ENCODE peak calls at places on chromosomes 5 and 9, in eight cellular contexts. One of them, this sample, is unnamed.

GRCh38 chr5:180095545-180095944 is 24.0 kb upstream of the RNF130 start:
- DNase-seq in transverse colon: no peak
- DNase-seq in lower lobe of right lung: no peak
- DNase-seq in astrocyte: no peak
- DNase-seq in A549: no peak
- DNase-seq in IMR-90: no peak
- DNase-seq in HepG2: no peak
- DNase-seq in dorsolateral prefrontal cortex: no peak
- DNase-seq in this sample: no peak

GRCh38 chr5:78628260-78629024 is 20.1 kb downstream of the LHFPL2 start:
- DNase-seq in A549: no peak
- DNase-seq in IMR-90: no peak
- DNase-seq in transverse colon: no peak
- DNase-seq in HepG2: no peak
- DNase-seq in lower lobe of right lung: no peak
- DNase-seq in astrocyte: peak; percentile 70
- DNase-seq in dorsolateral prefrontal cortex: no peak
- DNase-seq in this sample: no peak

GRCh38 chr5:112711436-112711835 is 26.2 kb upstream of the APC start:
- DNase-seq in IMR-90: no peak
- DNase-seq in HepG2: no peak
- DNase-seq in dorsolateral prefrontal cortex: no peak
- DNase-seq in A549: no peak
- DNase-seq in transverse colon: no peak
- DNase-seq in astrocyte: no peak
- DNase-seq in lower lobe of right lung: no peak
- DNase-seq in this sample: no peak

GRCh38 chr5:67983251-67983941 is 232.2 kb upstream of the PIK3R1 start:
- DNase-seq in IMR-90: peak; percentile 72
- DNase-seq in transverse colon: no peak
- DNase-seq in lower lobe of right lung: no peak
- DNase-seq in A549: no peak
- DNase-seq in HepG2: no peak
- DNase-seq in dorsolateral prefrontal cortex: no peak
- DNase-seq in astrocyte: peak; percentile 88
- DNase-seq in this sample: no peak

GRCh38 chr9:129567842-129568559 is 52.9 kb downstream of the C9orf50 start:
- DNase-seq in IMR-90: peak; percentile 70
- DNase-seq in A549: peak; percentile 92
- DNase-seq in HepG2: peak; percentile 75
- DNase-seq in transverse colon: no peak
- DNase-seq in lower lobe of right lung: no peak
- DNase-seq in dorsolateral prefrontal cortex: peak; percentile 65
- DNase-seq in astrocyte: peak; percentile 60
- DNase-seq in this sample: peak; percentile 76

GRCh38 chr5:148179234-148179824 is 11.0 kb downstream of the SPINK14 start:
- DNase-seq in dorsolateral prefrontal cortex: no peak
- DNase-seq in astrocyte: peak; percentile 48
- DNase-seq in transverse colon: no peak
- DNase-seq in IMR-90: peak; percentile 63
- DNase-seq in lower lobe of right lung: no peak
- DNase-seq in HepG2: peak; percentile 64
- DNase-seq in A549: peak; percentile 71
- DNase-seq in this sample: no peak

GRCh38 chr9:114958021-114958846 is 27.8 kb upstream of the TNFSF8 start:
- DNase-seq in IMR-90: no peak
- DNase-seq in transverse colon: peak; percentile 17
- DNase-seq in dorsolateral prefrontal cortex: no peak
- DNase-seq in lower lobe of right lung: peak; percentile 74
- DNase-seq in astrocyte: no peak
- DNase-seq in A549: no peak
- DNase-seq in HepG2: no peak
- DNase-seq in this sample: peak; percentile 74

GRCh38 chr9:88322906-88323566 is 65.2 kb upstream of the SPIN1 start:
- DNase-seq in IMR-90: peak; percentile 29
- DNase-seq in HepG2: no peak
- DNase-seq in lower lobe of right lung: no peak
- DNase-seq in A549: no peak
- DNase-seq in dorsolateral prefrontal cortex: no peak
- DNase-seq in transverse colon: peak; percentile 26
- DNase-seq in astrocyte: peak; percentile 79
- DNase-seq in this sample: no peak

GRCh38 chr5:14108170-14108996 is 34.8 kb upstream of the TRIO start:
- DNase-seq in HepG2: peak; percentile 54
- DNase-seq in astrocyte: peak; percentile 69
- DNase-seq in IMR-90: peak; percentile 91
- DNase-seq in lower lobe of right lung: peak; percentile 59
- DNase-seq in dorsolateral prefrontal cortex: peak; percentile 43
- DNase-seq in transverse colon: peak; percentile 72
- DNase-seq in A549: peak; percentile 85
- DNase-seq in this sample: no peak

GRCh38 chr5:137401946-137402345 is 97.2 kb downstream of the SPOCK1 start:
- DNase-seq in transverse colon: no peak
- DNase-seq in lower lobe of right lung: no peak
- DNase-seq in HepG2: no peak
- DNase-seq in A549: no peak
- DNase-seq in astrocyte: no peak
- DNase-seq in dorsolateral prefrontal cortex: no peak
- DNase-seq in IMR-90: no peak
- DNase-seq in this sample: no peak

GRCh38 chr5:120151181-120151580 is 312.9 kb upstream of the PRR16 start:
- DNase-seq in dorsolateral prefrontal cortex: no peak
- DNase-seq in IMR-90: peak; percentile 8
- DNase-seq in HepG2: no peak
- DNase-seq in transverse colon: no peak
- DNase-seq in lower lobe of right lung: no peak
- DNase-seq in astrocyte: no peak
- DNase-seq in A549: no peak
- DNase-seq in this sample: no peak

GRCh38 chr9:68969538-68969937 is 44.4 kb downstream of the PRKACG start:
- DNase-seq in transverse colon: peak; percentile 36
- DNase-seq in astrocyte: no peak
- DNase-seq in HepG2: peak; percentile 88
- DNase-seq in IMR-90: no peak
- DNase-seq in lower lobe of right lung: no peak
- DNase-seq in A549: no peak
- DNase-seq in dorsolateral prefrontal cortex: no peak
- DNase-seq in this sample: no peak

GRCh38 chr9:124386201-124386600 is 29.0 kb downstream of the PSMB7 start:
- DNase-seq in astrocyte: no peak
- DNase-seq in lower lobe of right lung: no peak
- DNase-seq in A549: no peak
- DNase-seq in HepG2: peak; percentile 96
- DNase-seq in IMR-90: peak; percentile 11
- DNase-seq in transverse colon: no peak
- DNase-seq in dorsolateral prefrontal cortex: no peak
- DNase-seq in this sample: no peak

GRCh38 chr9:81224166-81224858 is 465.0 kb downstream of the TLE1 start:
- DNase-seq in IMR-90: no peak
- DNase-seq in transverse colon: no peak
- DNase-seq in HepG2: no peak
- DNase-seq in dorsolateral prefrontal cortex: no peak
- DNase-seq in astrocyte: no peak
- DNase-seq in A549: no peak
- DNase-seq in lower lobe of right lung: no peak
- DNase-seq in this sample: no peak

GRCh38 chr5:96432245-96433065 is 593 bp downstream of the PCSK1 start:
- DNase-seq in IMR-90: no peak
- DNase-seq in A549: no peak
- DNase-seq in dorsolateral prefrontal cortex: peak; percentile 55
- DNase-seq in lower lobe of right lung: no peak
- DNase-seq in transverse colon: no peak
- DNase-seq in HepG2: no peak
- DNase-seq in astrocyte: peak; percentile 81
- DNase-seq in this sample: no peak

GRCh38 chr5:96427823-96428222 is 5.2 kb downstream of the PCSK1 start:
- DNase-seq in HepG2: no peak
- DNase-seq in A549: no peak
- DNase-seq in transverse colon: no peak
- DNase-seq in astrocyte: peak; percentile 16
- DNase-seq in lower lobe of right lung: no peak
- DNase-seq in dorsolateral prefrontal cortex: no peak
- DNase-seq in IMR-90: peak; percentile 15
- DNase-seq in this sample: no peak

GRCh38 chr5:96434201-96434645 is 1.2 kb upstream of the PCSK1 start:
- DNase-seq in IMR-90: peak; percentile 74
- DNase-seq in transverse colon: peak; percentile 57
- DNase-seq in A549: peak; percentile 47
- DNase-seq in HepG2: peak; percentile 48
- DNase-seq in lower lobe of right lung: peak; percentile 57
- DNase-seq in dorsolateral prefrontal cortex: peak; percentile 58
- DNase-seq in astrocyte: peak; percentile 70
- DNase-seq in this sample: no peak

GRCh38 chr5:96431376-96432244 is 1.4 kb downstream of the PCSK1 start:
- DNase-seq in lower lobe of right lung: no peak
- DNase-seq in astrocyte: peak; percentile 73
- DNase-seq in transverse colon: no peak
- DNase-seq in IMR-90: peak; percentile 35
- DNase-seq in A549: no peak
- DNase-seq in HepG2: no peak
- DNase-seq in dorsolateral prefrontal cortex: peak; percentile 47
- DNase-seq in this sample: no peak

DNA sequence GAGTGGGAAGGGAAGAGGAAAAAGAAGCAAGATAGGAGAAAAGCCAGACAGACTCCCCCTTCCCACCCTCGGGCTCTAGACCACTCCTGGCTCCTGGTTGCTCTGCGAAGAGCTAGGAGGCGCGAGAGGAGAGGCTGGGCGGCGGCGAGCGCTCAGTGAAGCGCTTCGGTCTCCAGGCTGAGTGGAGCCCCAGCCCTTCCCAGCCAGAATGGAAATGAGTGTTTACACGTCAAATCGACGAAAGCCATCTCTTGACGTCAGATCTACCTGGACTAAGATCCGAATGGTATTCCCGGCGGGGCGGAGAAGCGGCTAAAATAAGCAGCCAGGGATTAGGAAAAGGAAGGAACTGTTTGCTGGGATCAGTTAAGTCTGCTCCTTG is at the start of gene PCSK1:
- DNase-seq in astrocyte: peak; percentile 23
- DNase-seq in A549: no peak
- DNase-seq in transverse colon: no peak
- DNase-seq in IMR-90: no peak
- DNase-seq in dorsolateral prefrontal cortex: peak; percentile 44
- DNase-seq in lower lobe of right lung: no peak
- DNase-seq in HepG2: no peak
- DNase-seq in this sample: no peak
- TF ChIP-seq CTCF in astrocyte: no peak
- TF ChIP-seq CTCF in A549: no peak
- TF ChIP-seq CTCF in transverse colon: no peak
- TF ChIP-seq CTCF in IMR-90: no peak
- TF ChIP-seq CTCF in dorsolateral prefrontal cortex: no peak
- TF ChIP-seq CTCF in lower lobe of right lung: no peak
- TF ChIP-seq CTCF in HepG2: no peak
- TF ChIP-seq CTCF in this sample: no peak

DNA sequence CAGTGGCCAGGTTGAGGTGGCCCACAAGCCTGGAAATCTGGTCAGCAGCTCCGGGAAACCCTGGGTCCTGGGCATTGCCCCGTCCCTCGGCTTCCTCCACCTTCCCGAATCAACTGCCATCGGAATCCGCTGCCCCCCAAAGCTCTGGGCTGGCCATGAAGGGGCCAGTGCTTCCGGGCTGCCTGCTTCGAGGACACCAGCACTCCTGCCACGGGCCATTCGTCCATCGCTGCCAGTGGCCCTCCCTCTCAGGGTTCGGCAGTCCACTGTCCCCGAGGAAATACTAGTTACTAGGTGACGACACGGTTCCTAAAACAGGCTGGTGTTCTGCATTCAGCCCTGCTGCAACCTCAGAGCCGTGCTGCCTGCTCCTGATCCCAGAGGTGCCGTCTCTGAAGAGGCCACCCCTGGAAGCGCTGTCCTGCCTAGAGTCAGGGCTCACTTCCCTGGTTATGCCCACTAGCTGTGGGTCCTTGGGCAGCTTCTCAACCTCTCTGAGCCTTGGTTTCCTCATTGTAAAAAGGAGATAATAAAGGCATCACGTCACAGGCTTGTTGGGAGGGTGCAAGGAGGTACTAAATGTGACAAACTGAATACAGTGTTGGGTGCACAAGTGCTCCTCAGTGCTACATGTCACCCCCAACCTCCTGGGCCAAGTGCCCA is 3.5 kb upstream of the WDR5 start:
- DNase-seq in IMR-90: no peak
- DNase-seq in HepG2: no peak
- DNase-seq in astrocyte: no peak
- DNase-seq in transverse colon: no peak
- DNase-seq in lower lobe of right lung: no peak
- DNase-seq in A549: no peak
- DNase-seq in dorsolateral prefrontal cortex: no peak
- DNase-seq in this sample: no peak
- H3K27ac ChIP-seq in IMR-90: no peak overlapping the region
- H3K27ac ChIP-seq in HepG2: no peak overlapping the region
- H3K27ac ChIP-seq in astrocyte: no peak overlapping the region
- H3K27ac ChIP-seq in transverse colon: no peak overlapping the region
- H3K27ac ChIP-seq in lower lobe of right lung: peak overlapping the region; percentile 80
- H3K27ac ChIP-seq in A549: no peak overlapping the region
- H3K27ac ChIP-seq in dorsolateral prefrontal cortex: no peak overlapping the region
- H3K27ac ChIP-seq in this sample: no peak overlapping the region

GRCh38 chr5:96327728-96328127 is 105.3 kb downstream of the PCSK1 start:
- DNase-seq in lower lobe of right lung: no peak
- DNase-seq in HepG2: no peak
- DNase-seq in A549: no peak
- DNase-seq in IMR-90: peak; percentile 40
- DNase-seq in dorsolateral prefrontal cortex: no peak
- DNase-seq in astrocyte: no peak
- DNase-seq in transverse colon: no peak
- DNase-seq in this sample: no peak
- TF ChIP-seq CTCF in lower lobe of right lung: no peak
- TF ChIP-seq CTCF in HepG2: no peak
- TF ChIP-seq CTCF in A549: no peak
- TF ChIP-seq CTCF in IMR-90: no peak
- TF ChIP-seq CTCF in dorsolateral prefrontal cortex: no peak
- TF ChIP-seq CTCF in astrocyte: no peak
- TF ChIP-seq CTCF in transverse colon: no peak
- TF ChIP-seq CTCF in this sample: no peak

GRCh38 chr5:6457592-6457991 is 8.9 kb downstream of the UBE2QL1 start:
- DNase-seq in transverse colon: no peak
- DNase-seq in A549: no peak
- DNase-seq in lower lobe of right lung: no peak
- DNase-seq in IMR-90: no peak
- DNase-seq in dorsolateral prefrontal cortex: no peak
- DNase-seq in astrocyte: no peak
- DNase-seq in HepG2: no peak
- DNase-seq in this sample: peak; percentile 4

GRCh38 chr5:6454628-6455053 is 6.0 kb downstream of the UBE2QL1 start:
- DNase-seq in dorsolateral prefrontal cortex: no peak
- DNase-seq in lower lobe of right lung: no peak
- DNase-seq in astrocyte: no peak
- DNase-seq in transverse colon: no peak
- DNase-seq in IMR-90: no peak
- DNase-seq in HepG2: no peak
- DNase-seq in A549: no peak
- DNase-seq in this sample: peak; percentile 28

GRCh38 chr5:6453937-6454560 is 5.4 kb downstream of the UBE2QL1 start:
- DNase-seq in HepG2: no peak
- DNase-seq in lower lobe of right lung: no peak
- DNase-seq in IMR-90: no peak
- DNase-seq in dorsolateral prefrontal cortex: no peak
- DNase-seq in astrocyte: no peak
- DNase-seq in transverse colon: no peak
- DNase-seq in A549: no peak
- DNase-seq in this sample: peak; percentile 47

GRCh38 chr5:6456766-6457370 is 8.2 kb downstream of the UBE2QL1 start:
- DNase-seq in dorsolateral prefrontal cortex: no peak
- DNase-seq in transverse colon: no peak
- DNase-seq in lower lobe of right lung: no peak
- DNase-seq in astrocyte: no peak
- DNase-seq in IMR-90: no peak
- DNase-seq in HepG2: no peak
- DNase-seq in A549: no peak
- DNase-seq in this sample: peak; percentile 16

GRCh38 chr5:6455571-6456200 is 7.0 kb downstream of the UBE2QL1 start:
- DNase-seq in transverse colon: no peak
- DNase-seq in astrocyte: no peak
- DNase-seq in IMR-90: no peak
- DNase-seq in A549: no peak
- DNase-seq in HepG2: no peak
- DNase-seq in lower lobe of right lung: no peak
- DNase-seq in dorsolateral prefrontal cortex: no peak
- DNase-seq in this sample: peak; percentile 41
- H3K27ac ChIP-seq in transverse colon: no peak overlapping the region
- H3K27ac ChIP-seq in astrocyte: no peak overlapping the region
- H3K27ac ChIP-seq in IMR-90: no peak overlapping the region
- H3K27ac ChIP-seq in A549: no peak overlapping the region
- H3K27ac ChIP-seq in HepG2: no peak overlapping the region
- H3K27ac ChIP-seq in lower lobe of right lung: no peak overlapping the region
- H3K27ac ChIP-seq in dorsolateral prefrontal cortex: no peak overlapping the region
- H3K27ac ChIP-seq in this sample: no peak overlapping the region

This sample was measured in coronary artery.